ENCODE peak calls at places on chromosome 4, in seven cellular contexts. G, X, F, E, N, R and C are unnamed samples. For H3K36me3 and H3K4me1, the result is how much of the 10 kb centered on the place peaks cover.

GRCh38 chr4:100823066-100823992 is 305.5 kb upstream of the EMCN start:
- DNase-seq in G (no peak), X (no peak), F (no peak), E (no peak), N (no peak), R (no peak), C (peak)

GRCh38 chr4:139523076-139523475 is 32.9 kb downstream of the SETD7 start:
- DNase-seq in G (no peak), X (no peak), F (peak), E (no peak), N (no peak), R (no peak), C (no peak)

GRCh38 chr4:21469438-21470032 is 479.0 kb downstream of the KCNIP4 start:
- DNase-seq in G (no peak), X (no peak), F (peak), E (no peak), N (no peak), R (peak), C (peak)

GRCh38 chr4:23789765-23790164 is 100.1 kb downstream of the PPARGC1A start:
- DNase-seq in G (peak), X (peak), F (no peak), E (peak), N (peak), R (no peak), C (no peak)

GRCh38 chr4:149891381-149891780 is 75.7 kb upstream of the IQCM start:
- DNase-seq in G (no peak), X (no peak), F (no peak), E (no peak), N (no peak), R (no peak), C (no peak)

GRCh38 chr4:123417813-123418212 is 21.2 kb downstream of the SPRY1 start:
- DNase-seq in G (no peak), X (no peak), F (no peak), E (no peak), N (no peak), R (no peak), C (no peak)

GRCh38 chr4:4248036-4248884 is at the start of gene TMEM128:
- DNase-seq in G (peak), X (peak), F (peak), E (peak), N (peak), R (peak), C (peak)

GRCh38 chr4:2067446-2068197 is 8.5 kb downstream of the NAT8L start:
- DNase-seq in G (peak), X (no peak), F (no peak), E (no peak), N (no peak), R (no peak), C (no peak)

GRCh38 chr4:139791681-139792080 is 126.1 kb downstream of the MGST2 start:
- DNase-seq in G (no peak), X (no peak), F (peak), E (no peak), N (no peak), R (no peak), C (no peak)

GRCh38 chr4:173485164-173485563 is 44.9 kb downstream of the HAND2 start:
- DNase-seq in G (no peak), X (peak), F (no peak), E (no peak), N (no peak), R (no peak), C (no peak)

GRCh38 chr4:142801966-142802365 is 44.1 kb downstream of the INPP4B start:
- DNase-seq in G (no peak), X (no peak), F (no peak), E (no peak), N (no peak), R (no peak), C (no peak)

GRCh38 chr4:181835348-181835747 is 407.9 kb upstream of the TENM3 start:
- DNase-seq in G (no peak), X (no peak), F (no peak), E (no peak), N (no peak), R (no peak), C (no peak)

GRCh38 chr4:3811621-3812020 is 45.4 kb downstream of the ADRA2C start:
- DNase-seq in G (no peak), X (no peak), F (no peak), E (no peak), N (no peak), R (no peak), C (no peak)

GRCh38 chr4:30172416-30172815 is 547.8 kb upstream of the PCDH7 start:
- DNase-seq in G (no peak), X (no peak), F (no peak), E (no peak), N (no peak), R (no peak), C (peak)

GRCh38 chr4:44740201-44740600 is 13.8 kb upstream of the GNPDA2 start:
- DNase-seq in G (no peak), X (no peak), F (no peak), E (no peak), N (no peak), R (no peak), C (no peak)

GRCh38 chr4:6999172-7000086 is 43.7 kb upstream of the TADA2B start:
- DNase-seq in G (no peak), X (no peak), F (no peak), E (no peak), N (no peak), R (no peak), C (no peak)

GRCh38 chr4:86942185-86942666 is 7.4 kb downstream of the AFF1 start:
- DNase-seq in G (no peak), X (no peak), F (peak), E (no peak), N (no peak), R (peak), C (peak)

GRCh38 chr4:144499777-144500176 is 146.2 kb upstream of the HHIP start:
- DNase-seq in G (no peak), X (no peak), F (no peak), E (no peak), N (no peak), R (no peak), C (no peak)

GRCh38 chr4:166165829-166166420 is 292.9 kb downstream of the TLL1 start:
- DNase-seq in G (no peak), X (no peak), F (peak), E (no peak), N (peak), R (peak), C (peak)

GRCh38 chr4:167943872-167944505 is 148.3 kb upstream of the ANXA10 start:
- DNase-seq in G (no peak), X (no peak), F (no peak), E (no peak), N (no peak), R (no peak), C (peak)

GRCh38 chr4:20254517-20255250 is 3.0 kb downstream of the SLIT2 start:
- DNase-seq in G (peak), X (peak), F (peak), E (peak), N (no peak), R (no peak), C (peak)

GRCh38 chr4:98626350-98626749 is 32.1 kb downstream of the TSPAN5 start:
- DNase-seq in G (no peak), X (peak), F (peak), E (no peak), N (no peak), R (no peak), C (peak)

GRCh38 chr4:92988301-92988700 is 684.5 kb downstream of the GRID2 start:
- DNase-seq in G (no peak), X (no peak), F (no peak), E (no peak), N (no peak), R (no peak), C (peak)

GRCh38 chr4:38856524-38857337 is at the start of gene TLR6:
- DNase-seq in G (no peak), X (no peak), F (peak), E (peak), N (peak), R (peak), C (peak)

GRCh38 chr4:153634737-153635353 is 49.2 kb upstream of the TLR2 start:
- DNase-seq in G (no peak), X (no peak), F (peak), E (no peak), N (no peak), R (peak), C (peak)

GRCh38 chr4:1603413-1604135 is 80.5 kb downstream of the FAM53A start:
- DNase-seq in G (peak), X (peak), F (no peak), E (no peak), N (no peak), R (no peak), C (no peak)

GRCh38 chr4:3702084-3702521 is 64.1 kb upstream of the ADRA2C start:
- DNase-seq in G (no peak), X (no peak), F (no peak), E (no peak), N (no peak), R (no peak), C (no peak)

GRCh38 chr4:36198068-36198808 is 46.1 kb downstream of the ARAP2 start:
- DNase-seq in G (no peak), X (no peak), F (no peak), E (no peak), N (no peak), R (no peak), C (no peak)

GRCh38 chr4:28926156-28926555 is 1794.0 kb upstream of the PCDH7 start:
- DNase-seq in G (no peak), X (no peak), F (no peak), E (no peak), N (no peak), R (no peak), C (no peak)

GRCh38 chr4:168652818-168653217 is 156.0 kb downstream of the PALLD start:
- DNase-seq in G (no peak), X (no peak), F (no peak), E (no peak), N (no peak), R (no peak), C (no peak)

GRCh38 chr4:89438102-89438831 is 130.7 kb upstream of the GPRIN3 start:
- DNase-seq in G (no peak), X (no peak), F (peak), E (no peak), N (peak), R (peak), C (peak)

GRCh38 chr4:2009651-2010233 is 968 bp upstream of the NELFA start:
- DNase-seq in G (peak), X (peak), F (peak), E (peak), N (peak), R (peak), C (peak)

GRCh38 chr4:184165291-184165690 is 52.4 kb downstream of the ENPP6 start:
- DNase-seq in G (no peak), X (no peak), F (no peak), E (no peak), N (no peak), R (no peak), C (no peak)

GRCh38 chr4:42078184-42078801 is 74.2 kb downstream of the BEND4 start:
- DNase-seq in G (no peak), X (no peak), F (no peak), E (no peak), N (no peak), R (no peak), C (no peak)

DNA sequence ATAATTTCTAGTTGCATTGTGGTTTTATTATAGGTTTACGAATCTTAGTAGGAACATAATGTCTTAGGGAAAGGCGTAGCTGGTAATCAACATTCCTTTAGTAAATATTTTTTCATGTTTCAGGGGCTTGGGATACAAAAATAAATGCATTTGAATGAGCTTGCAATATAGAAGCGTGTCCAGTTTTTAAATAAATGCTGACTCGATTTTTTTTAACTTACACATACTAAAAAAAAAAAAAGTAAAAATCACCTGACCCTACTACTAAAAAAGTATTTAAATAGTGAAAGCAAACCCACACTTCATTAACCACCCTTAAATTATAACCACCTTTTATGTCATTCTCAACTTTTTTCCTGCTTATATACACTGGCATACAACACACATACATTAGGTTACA is 29.6 kb downstream of the SMARCAD1 start:
- DNase-seq in G (no peak), X (no peak), F (no peak), E (no peak), N (no peak), R (no peak), C (no peak)
- H3K36me3 ChIP-seq in G (half or more), X (half or more), F (under half), E (under half), N (under half), R (under half), C (half or more)

DNA sequence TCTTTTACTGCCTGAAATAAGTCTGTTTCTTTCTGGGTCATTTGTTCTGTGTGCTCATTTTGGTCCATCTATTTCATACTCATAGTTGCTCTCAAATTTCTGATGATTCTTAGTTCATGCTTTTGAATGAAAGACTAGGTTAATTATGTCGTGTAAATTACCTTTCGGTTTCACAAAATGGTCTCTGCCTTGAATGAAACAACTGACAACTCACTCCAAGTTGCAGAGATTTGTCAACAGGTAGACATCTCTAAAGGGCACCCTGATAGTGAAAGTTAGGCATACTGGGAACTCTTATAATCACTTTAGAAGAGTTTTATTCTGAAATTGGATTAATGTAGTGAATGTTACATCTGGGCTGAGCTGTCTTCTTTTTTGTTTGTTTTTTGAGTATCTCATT is 726.9 kb downstream of the PDHA2 start:
- DNase-seq in G (no peak), X (no peak), F (no peak), E (no peak), N (no peak), R (no peak), C (no peak)
- H3K4me3 ChIP-seq in G (no peak), X (no peak), F (no peak), E (no peak), N (no peak), R (no peak), C (no peak)

GRCh38 chr4:156958276-156959074 is 13.1 kb downstream of the PDGFC start:
- DNase-seq in G (no peak), X (no peak), F (no peak), E (no peak), N (no peak), R (no peak), C (peak)
- H3K4me1 ChIP-seq in G (under half), X (under half), F (under half), E (half or more), N (under half), R (under half), C (under half)

GRCh38 chr4:48564151-48564550 is 74.1 kb downstream of the ZAR1 start:
- DNase-seq in G (no peak), X (no peak), F (no peak), E (no peak), N (no peak), R (no peak), C (no peak)
- H3K36me3 ChIP-seq in G (half or more), X (half or more), F (under half), E (half or more), N (half or more), R (under half), C (half or more)

DNA sequence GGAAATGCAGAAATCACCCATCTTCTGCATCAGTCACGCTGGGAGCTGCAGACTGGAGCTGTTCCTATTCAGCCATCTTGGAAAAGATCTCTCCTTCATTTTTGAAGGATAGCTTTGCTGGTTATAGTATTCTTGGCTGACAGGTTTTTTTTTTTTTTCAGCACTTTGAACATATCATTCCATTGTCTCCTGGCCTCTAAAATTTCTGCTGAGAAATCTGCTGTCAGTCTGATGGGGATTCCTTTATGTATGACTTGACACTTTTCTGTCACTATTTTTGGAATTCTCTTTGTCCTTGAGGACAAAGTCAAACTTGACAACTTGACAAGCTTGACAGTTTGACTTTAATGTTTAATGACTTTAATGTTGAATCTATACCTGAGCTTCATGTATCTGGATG is 16.8 kb downstream of the HPGDS start:
- DNase-seq in G (no peak), X (no peak), F (no peak), E (no peak), N (no peak), R (no peak), C (no peak)
- H3K4me3 ChIP-seq in G (no peak), X (no peak), F (no peak), E (no peak), N (no peak), R (no peak), C (no peak)